ENCODE peak calls at places on chromosome 11, in four cellular contexts. K is stimulated activated CD4-positive, alpha-beta T cell treated with anti-CD3 and anti-CD28 coated beads, Interleukin-4, amount 100 ng/mL, for 1 hour; C is ELR; F is occipital lobe. U is an unnamed sample.

GRCh38 chr11:9130297-9130696 is 38.9 kb upstream of the SCUBE2 start:
- DNase-seq in K (no peak), C (no peak), F (no peak), U (no peak)

GRCh38 chr11:7592706-7593105 is 78.9 kb downstream of the PPFIBP2 start:
- DNase-seq in K (no peak), C (peak), F (no peak), U (peak)

GRCh38 chr11:14258177-14258935 is 100.6 kb downstream of the RRAS2 start:
- DNase-seq in K (no peak), C (peak), F (no peak), U (peak)

GRCh38 chr11:10793470-10794255 is 15.1 kb downstream of the EIF4G2 start:
- DNase-seq in K (no peak), C (no peak), F (no peak), U (no peak)

GRCh38 chr11:35239476-35240075 is 100.6 kb downstream of the CD44 start:
- DNase-seq in K (no peak), C (no peak), F (no peak), U (no peak)

GRCh38 chr11:74676596-74676995 is 54.6 kb downstream of the CHRDL2 start:
- DNase-seq in K (no peak), C (no peak), F (no peak), U (no peak)

GRCh38 chr11:31824791-31825452 is 13.8 kb upstream of the PAX6 start:
- DNase-seq in K (no peak), C (no peak), F (no peak), U (no peak)

GRCh38 chr11:70049045-70049444 is 29.1 kb upstream of the ANO1 start:
- DNase-seq in K (no peak), C (no peak), F (no peak), U (no peak)

GRCh38 chr11:121439337-121439736 is 12.8 kb upstream of the SORL1 start:
- DNase-seq in K (no peak), C (no peak), F (no peak), U (no peak)

GRCh38 chr11:58060939-58061672 is 30.4 kb downstream of the OR6Q1 start:
- DNase-seq in K (no peak), C (peak), F (no peak), U (peak)

GRCh38 chr11:30504468-30504867 is 81.7 kb downstream of the MPPED2 start:
- DNase-seq in K (no peak), C (no peak), F (no peak), U (no peak)

GRCh38 chr11:120391297-120391696 is 55.1 kb downstream of the ARHGEF12 start:
- DNase-seq in K (no peak), C (no peak), F (no peak), U (no peak)

GRCh38 chr11:2436013-2436520 is 8.2 kb downstream of the TRPM5 start:
- DNase-seq in K (no peak), C (no peak), F (no peak), U (no peak)

GRCh38 chr11:115663790-115664189 is 159.6 kb upstream of the CADM1 start:
- DNase-seq in K (no peak), C (no peak), F (no peak), U (no peak)